ENCODE peak calls at places on chromosomes 2 and 18, in five cellular contexts. H, F, X, V and B are unnamed samples.

GRCh38 chr2:127427376-127428056 is 9.3 kb downstream of the PROC start:
- DNase-seq in F (no peak), V (no peak), H (no peak), X (no peak), B (no peak)

GRCh38 chr18:50582500-50582899 is 22.6 kb downstream of the MAPK4 start:
- DNase-seq in H (no peak), X (no peak), V (no peak), F (no peak), B (no peak)

GRCh38 chr2:224433442-224433841 is 31.5 kb upstream of the FAM124B start:
- DNase-seq in F (no peak), X (no peak), H (no peak), V (no peak), B (no peak)

GRCh38 chr2:100406120-100406508 is 11.4 kb downstream of the CHST10 start:
- DNase-seq in H (no peak), V (no peak), X (no peak), F (no peak), B (no peak)

GRCh38 chr2:170723446-170723958 is 8.4 kb downstream of the SP5 start:
- DNase-seq in V (no peak), F (no peak), X (no peak), H (no peak), B (no peak)

GRCh38 chr2:156539086-156539485 is 102.9 kb downstream of the GPD2 start:
- DNase-seq in F (no peak), H (no peak), X (no peak), V (no peak), B (no peak)

GRCh38 chr2:96470636-96471035 is 34.5 kb downstream of the NEURL3 start:
- DNase-seq in H (peak; percentile 36), V (no peak), X (peak; percentile 74), F (no peak), B (no peak)

GRCh38 chr18:48139427-48140347 is 209.2 kb upstream of the SMAD2 start:
- DNase-seq in X (peak; percentile 82), V (no peak), H (no peak), F (no peak), B (no peak)

GRCh38 chr18:23578891-23579653 is 7.2 kb downstream of the NPC1 start:
- DNase-seq in H (no peak), V (no peak), X (no peak), F (no peak), B (no peak)

GRCh38 chr2:120934221-120934639 is 198.6 kb downstream of the GLI2 start:
- DNase-seq in H (no peak), F (no peak), V (peak; percentile 51), X (no peak), B (no peak)

GRCh38 chr2:131035826-131036231 is 57.4 kb downstream of the FAM168B start:
- DNase-seq in X (peak; percentile 49), F (no peak), H (no peak), V (no peak), B (no peak)

GRCh38 chr2:74281141-74281540 is 62.1 kb downstream of the SLC4A5 start:
- DNase-seq in H (no peak), V (no peak), X (no peak), F (no peak), B (no peak)

GRCh38 chr18:8851659-8852058 is 146.3 kb downstream of the MTCL1 start:
- DNase-seq in V (no peak), X (no peak), H (no peak), F (no peak), B (no peak)

GRCh38 chr2:198164843-198165242 is 360.4 kb downstream of the PLCL1 start:
- DNase-seq in X (no peak), H (no peak), V (no peak), F (no peak), B (no peak)

GRCh38 chr2:12755384-12755783 is 38.6 kb downstream of the TRIB2 start:
- DNase-seq in X (no peak), F (no peak), V (no peak), H (no peak), B (no peak)

GRCh38 chr18:33010149-33010548 is 237.3 kb upstream of the KLHL14 start:
- DNase-seq in X (no peak), V (peak; percentile 15), F (no peak), H (no peak), B (no peak)
- TF ChIP-seq FOXM1 in X (no peak), V (no peak), F (no peak), H (no peak), B (no peak)

DNA sequence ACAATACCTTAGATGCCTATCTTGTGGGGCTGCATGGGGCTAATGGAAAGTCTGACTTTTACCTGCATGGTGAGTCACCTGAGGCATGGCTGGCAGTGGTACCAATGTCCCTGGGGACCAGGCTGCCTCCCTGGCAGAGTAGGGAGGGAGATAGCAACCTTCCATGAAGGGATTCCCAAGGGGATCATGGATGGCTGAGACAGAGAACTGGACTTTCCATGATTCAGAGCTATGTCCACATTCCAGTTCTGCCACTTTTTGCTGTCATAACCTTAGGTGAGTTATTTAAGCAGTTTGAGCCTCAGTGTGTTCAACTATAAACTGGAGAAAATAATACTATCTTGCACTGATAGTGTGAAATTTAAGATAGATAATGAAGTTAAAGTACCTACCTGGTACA is 178.6 kb downstream of the SETBP1 start:
- DNase-seq in F (no peak), H (no peak), X (no peak), V (no peak), B (no peak)
- TF ChIP-seq FOXM1 in F (no peak), H (no peak), X (no peak), V (no peak), B (no peak)

DNA sequence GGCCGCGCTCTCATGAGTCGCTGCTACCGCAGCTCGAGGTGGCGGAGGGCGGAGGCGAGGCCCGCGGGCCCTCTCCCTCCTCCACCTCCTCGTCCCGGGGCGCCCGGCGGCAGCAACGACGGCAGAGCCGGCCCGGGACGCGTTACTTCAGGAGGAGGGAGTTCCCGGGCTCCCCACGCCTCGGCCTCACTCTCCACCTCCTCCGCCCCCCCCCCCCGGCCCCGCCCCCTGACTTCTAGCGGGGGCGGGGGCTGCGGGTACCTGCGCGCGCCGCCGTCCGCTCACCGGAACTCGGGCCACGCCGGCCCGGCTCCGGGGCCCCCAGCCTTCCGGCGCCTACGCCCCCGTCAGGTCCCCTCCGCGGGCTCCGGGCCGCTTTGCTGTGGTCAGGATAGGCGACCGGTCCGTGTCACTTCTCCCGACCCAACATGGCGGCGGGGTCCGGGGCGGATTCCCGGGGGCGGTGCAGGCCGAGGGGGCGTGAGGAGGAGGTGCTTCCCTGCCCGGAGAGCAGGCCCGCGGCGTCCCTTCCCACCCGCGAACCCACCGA is at the start of gene YES1:
- DNase-seq in F (no peak), V (peak; percentile 78), H (peak; percentile 96), X (peak; percentile 89), B (peak; percentile 68)
- TF ChIP-seq FOXM1 in F (no peak), V (no peak), H (no peak), X (no peak), B (no peak)

GRCh38 chr18:45423664-45424063 is 191.6 kb upstream of the SLC14A2 start:
- DNase-seq in F (no peak), H (no peak), X (no peak), V (no peak), B (no peak)
- TF ChIP-seq FOXM1 in F (no peak), H (no peak), X (no peak), V (no peak), B (no peak)

GRCh38 chr2:124877065-124877671 is 852.1 kb downstream of the CNTNAP5 start:
- DNase-seq in X (no peak), F (no peak), V (no peak), H (no peak), B (no peak)
- TF ChIP-seq FOXM1 in X (no peak), F (no peak), V (no peak), H (no peak), B (no peak)

GRCh38 chr18:5294113-5294617 is 1.4 kb downstream of the ZBTB14 start:
- DNase-seq in H (no peak), F (no peak), X (peak; percentile 6), V (no peak), B (no peak)
- TF ChIP-seq FOXM1 in H (no peak), F (no peak), X (no peak), V (no peak), B (no peak)

DNA sequence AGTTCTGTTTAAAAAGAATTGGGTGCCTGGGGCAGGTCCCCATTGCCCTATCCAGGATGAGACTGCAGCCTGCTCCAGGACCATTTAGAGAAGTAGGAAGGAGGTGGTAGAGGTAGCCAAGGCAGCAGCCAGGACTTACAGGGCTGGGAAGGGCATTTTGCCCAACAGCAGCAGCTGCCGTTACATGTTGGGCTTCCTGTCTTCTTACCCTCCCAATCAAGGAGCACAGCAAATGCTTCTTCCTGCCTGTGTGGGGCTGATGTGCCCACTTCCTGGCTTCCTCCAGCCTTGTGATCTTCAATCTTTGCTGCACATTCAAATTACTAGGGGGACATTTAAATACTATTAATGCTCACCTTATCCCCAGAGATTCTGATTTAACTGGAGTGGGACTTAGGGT is 112.0 kb downstream of the QPCT start:
- DNase-seq in F (no peak), H (no peak), V (no peak), X (no peak), B (no peak)
- TF ChIP-seq FOXM1 in F (no peak), H (no peak), V (no peak), X (no peak), B (no peak)

GRCh38 chr2:111117666-111118454 is 2.9 kb upstream of the BCL2L11 start:
- DNase-seq in X (no peak), V (no peak), F (no peak), H (no peak), B (no peak)
- TF ChIP-seq FOXM1 in X (no peak), V (no peak), F (no peak), H (no peak), B (no peak)

DNA sequence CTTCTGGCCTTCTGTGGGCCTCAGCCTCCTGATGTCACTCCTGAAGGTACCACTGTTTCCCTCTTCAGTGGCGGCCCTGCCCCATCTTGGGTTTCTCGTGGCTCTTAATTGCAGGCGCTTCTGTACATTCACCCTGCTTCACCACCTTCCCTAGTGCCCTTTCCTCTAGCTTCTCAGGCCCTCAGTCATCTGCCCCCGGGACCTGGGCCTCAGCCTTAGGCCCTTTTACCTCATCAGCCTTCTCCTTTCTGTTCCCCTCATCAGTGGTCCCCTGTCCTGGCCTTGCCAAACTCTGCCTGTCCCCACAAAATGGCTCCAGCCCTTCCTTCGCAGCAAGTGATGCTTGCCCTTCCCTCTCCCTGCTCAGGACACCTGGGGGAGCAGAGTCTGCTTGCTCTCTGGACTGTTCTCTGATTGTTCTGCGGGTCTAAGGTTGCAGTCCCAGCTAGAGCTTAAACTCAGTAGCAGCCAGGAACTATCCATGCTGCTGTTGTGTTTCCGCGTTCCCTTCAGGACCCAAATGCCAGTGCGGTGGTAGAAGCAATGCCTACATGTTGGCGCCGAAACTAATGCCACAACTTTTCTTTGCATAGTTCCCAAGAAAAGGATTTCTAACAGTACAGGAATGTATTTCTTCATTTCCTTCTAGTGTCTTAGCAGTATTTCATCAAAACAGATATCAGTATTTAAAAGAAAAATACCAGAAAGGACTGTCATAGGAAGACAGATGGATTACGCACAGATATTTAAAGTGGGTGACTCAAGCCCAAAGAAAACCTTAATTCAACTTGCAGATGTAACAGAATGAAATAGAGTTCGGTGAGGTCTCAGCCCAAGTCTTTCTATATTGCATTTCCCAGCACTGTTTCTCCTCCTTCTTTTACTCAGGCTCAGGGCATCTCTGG is 7.5 kb downstream of the ASB1 start:
- DNase-seq in X (no peak), F (no peak), H (no peak), V (no peak), B (no peak)
- TF ChIP-seq FOXM1 in X (peak; percentile 42), F (no peak), H (no peak), V (no peak), B (no peak)